ENCODE peak calls at places on chromosomes 11 and 22, in eight cellular contexts. N, J, F, A, C, E, Q and D are unnamed samples.
A peak's percentile ranks its signal among the peaks of the same experiment; 100 is the strongest.

GRCh38 chr22:33274214-33274828 is 216.1 kb upstream of the SYN3 start:
- DNase-seq in E (no peak), A (peak; percentile 87), Q (peak; percentile 44), C (peak; percentile 22), F (no peak), N (peak; percentile 27), J (peak; percentile 67), D (peak; percentile 27)

GRCh38 chr11:26987205-26987604 is 6.7 kb upstream of the FIBIN start:
- DNase-seq in Q (no peak), E (no peak), F (no peak), C (no peak), J (no peak), A (no peak), N (peak; percentile 18), D (no peak)

GRCh38 chr11:7673724-7674434 is 579 bp upstream of the CYB5R2 start:
- DNase-seq in C (no peak), E (no peak), J (peak; percentile 92), N (no peak), Q (no peak), A (no peak), F (no peak), D (no peak)

GRCh38 chr11:27350503-27350902 is 12.5 kb downstream of the CCDC34 start:
- DNase-seq in C (no peak), J (no peak), E (peak; percentile 27), N (peak; percentile 50), Q (no peak), A (no peak), F (no peak), D (no peak)

GRCh38 chr11:7004482-7004881 is 15.7 kb downstream of the ZNF214 start:
- DNase-seq in F (no peak), N (peak; percentile 45), Q (no peak), C (peak; percentile 7), E (peak; percentile 34), J (no peak), A (no peak), D (no peak)

GRCh38 chr11:132607575-132607974 is 924.7 kb downstream of the OPCML start:
- DNase-seq in C (no peak), J (no peak), F (no peak), A (no peak), Q (no peak), E (no peak), N (no peak), D (no peak)

GRCh38 chr22:20999350-21000214 is 2.3 kb downstream of the THAP7 start:
- DNase-seq in J (no peak), E (no peak), N (no peak), A (no peak), F (no peak), Q (no peak), C (no peak), D (no peak)

GRCh38 chr22:50569041-50569459 is 6.3 kb upstream of the SYCE3 start:
- DNase-seq in E (no peak), F (no peak), Q (no peak), J (peak; percentile 23), A (no peak), N (no peak), C (no peak), D (peak; percentile 78)

GRCh38 chr11:111427471-111427912 is 48.4 kb upstream of the POU2AF1 start:
- DNase-seq in F (no peak), C (no peak), A (no peak), E (peak; percentile 64), Q (no peak), N (no peak), J (no peak), D (peak; percentile 13)

GRCh38 chr22:37229012-37229804 is 14.9 kb downstream of the RAC2 start:
- DNase-seq in E (peak; percentile 90), A (peak; percentile 61), N (peak; percentile 90), F (no peak), C (peak; percentile 41), Q (no peak), J (peak; percentile 34), D (no peak)

GRCh38 chr22:47474895-47475294 is 712.4 kb downstream of the TBC1D22A start:
- DNase-seq in Q (no peak), J (no peak), F (no peak), A (no peak), E (no peak), N (peak; percentile 29), C (no peak), D (no peak)

GRCh38 chr22:20524004-20524481 is 16.6 kb downstream of the MED15 start:
- DNase-seq in C (no peak), E (peak; percentile 63), N (peak; percentile 21), Q (no peak), A (peak; percentile 8), F (no peak), J (peak; percentile 41), D (peak; percentile 85)

GRCh38 chr11:75673977-75674582 is 5.2 kb upstream of the MAP6 start:
- DNase-seq in A (peak; percentile 10), Q (no peak), C (peak; percentile 79), N (peak; percentile 85), J (no peak), E (peak; percentile 77), F (no peak), D (peak; percentile 15)

GRCh38 chr11:112583246-112583893 is 322.7 kb upstream of the PLET1 start:
- DNase-seq in A (no peak), F (no peak), E (no peak), Q (peak; percentile 22), N (no peak), C (no peak), J (no peak), D (no peak)

GRCh38 chr11:68448604-68449011 is 11.9 kb upstream of the PPP6R3 start:
- DNase-seq in E (no peak), C (no peak), J (no peak), N (no peak), Q (no peak), A (no peak), F (peak; percentile 52), D (no peak)

GRCh38 chr22:28741758-28742561 is at the start of the genes CHEK2 and HSCB:
- DNase-seq in Q (peak; percentile 86), F (peak; percentile 99), N (peak; percentile 99), C (peak; percentile 97), J (peak; percentile 96), A (peak; percentile 99), E (peak; percentile 97), D (peak; percentile 98)

GRCh38 chr11:125075242-125075625 is 12.1 kb downstream of the SLC37A2 start:
- DNase-seq in E (no peak), J (peak; percentile 30), N (no peak), A (no peak), C (no peak), Q (no peak), F (no peak), D (no peak)